ENCODE peak calls at places on chromosomes 12 and 14, in ten cellular contexts. C is breast epithelium; Q is suprapubic skin; H is thoracic aorta; E is IMR-90; S is upper lobe of right lung; N is heart right ventricle; Y is CD8-positive, alpha-beta T cell; L is ascending aorta; Z is testis. M is an unnamed sample.

GRCh38 chr14:84446250-84446649 is 1083.7 kb upstream of the FLRT2 start:
- DNase-seq in C (no peak), Q (no peak), H (no peak), E (no peak), S (no peak), N (no peak), Y (no peak), L (no peak), Z (no peak), M (no peak)

GRCh38 chr14:56569174-56569573 is 10.4 kb upstream of the TMEM260 start:
- DNase-seq in C (no peak), Q (no peak), H (no peak), E (no peak), S (no peak), N (no peak), Y (no peak), L (no peak), Z (no peak), M (no peak)

GRCh38 chr12:67472551-67472950 is 176.0 kb upstream of the DYRK2 start:
- DNase-seq in C (no peak), Q (no peak), H (no peak), E (no peak), S (no peak), N (no peak), Y (no peak), L (no peak), Z (no peak), M (peak; percentile 38)

GRCh38 chr14:89214221-89214965 is 202.6 kb downstream of the FOXN3 start:
- DNase-seq in C (peak; percentile 80), Q (peak; percentile 86), H (peak; percentile 73), E (no peak), S (peak; percentile 90), N (peak; percentile 63), Y (no peak), L (peak; percentile 57), Z (peak; percentile 78), M (peak; percentile 73)

GRCh38 chr12:45948546-45948945 is 41.8 kb downstream of the SCAF11 start:
- DNase-seq in C (no peak), Q (no peak), H (no peak), E (no peak), S (no peak), N (no peak), Y (no peak), L (no peak), Z (no peak), M (no peak)

GRCh38 chr14:68556253-68556652 is 236.6 kb downstream of the ZFP36L1 start:
- DNase-seq in C (no peak), Q (peak; percentile 21), H (no peak), E (no peak), S (no peak), N (no peak), Y (no peak), L (no peak), Z (no peak), M (no peak)

GRCh38 chr14:21589317-21589716 is 9.4 kb upstream of the OR10G3 start:
- DNase-seq in C (no peak), Q (no peak), H (no peak), E (no peak), S (no peak), N (no peak), Y (no peak), L (no peak), Z (no peak), M (no peak)

GRCh38 chr14:65142429-65142828 is 40.1 kb upstream of the MAX start:
- DNase-seq in C (no peak), Q (no peak), H (no peak), E (no peak), S (no peak), N (no peak), Y (no peak), L (no peak), Z (no peak), M (no peak)

GRCh38 chr12:89373772-89374572 is 21.7 kb upstream of the DUSP6 start:
- DNase-seq in C (peak; percentile 55), Q (no peak), H (no peak), E (peak; percentile 90), S (no peak), N (no peak), Y (no peak), L (no peak), Z (no peak), M (no peak)

GRCh38 chr12:112370868-112371510 is 11.2 kb downstream of the HECTD4 start:
- DNase-seq in C (no peak), Q (no peak), H (no peak), E (no peak), S (no peak), N (no peak), Y (no peak), L (no peak), Z (no peak), M (no peak)

GRCh38 chr14:69910871-69911270 is 31.7 kb downstream of the SMOC1 start:
- DNase-seq in C (no peak), Q (no peak), H (no peak), E (no peak), S (no peak), N (no peak), Y (no peak), L (no peak), Z (no peak), M (no peak)

GRCh38 chr14:23610090-23610814 is 25.9 kb upstream of the DHRS2 start:
- DNase-seq in C (no peak), Q (no peak), H (no peak), E (no peak), S (no peak), N (no peak), Y (no peak), L (no peak), Z (no peak), M (no peak)

GRCh38 chr14:105479438-105480164 is 5.0 kb downstream of the CRIP2 start:
- DNase-seq in C (no peak), Q (no peak), H (no peak), E (no peak), S (no peak), N (peak; percentile 26), Y (no peak), L (no peak), Z (no peak), M (no peak)

GRCh38 chr12:18581232-18581962 is 156.4 kb downstream of the PLCZ1 start:
- DNase-seq in C (no peak), Q (no peak), H (no peak), E (peak; percentile 63), S (no peak), N (no peak), Y (no peak), L (no peak), Z (no peak), M (no peak)

GRCh38 chr12:5748027-5748426 is 197.0 kb downstream of the ANO2 start:
- DNase-seq in C (no peak), Q (no peak), H (no peak), E (no peak), S (no peak), N (no peak), Y (no peak), L (no peak), Z (no peak), M (no peak)

DNA sequence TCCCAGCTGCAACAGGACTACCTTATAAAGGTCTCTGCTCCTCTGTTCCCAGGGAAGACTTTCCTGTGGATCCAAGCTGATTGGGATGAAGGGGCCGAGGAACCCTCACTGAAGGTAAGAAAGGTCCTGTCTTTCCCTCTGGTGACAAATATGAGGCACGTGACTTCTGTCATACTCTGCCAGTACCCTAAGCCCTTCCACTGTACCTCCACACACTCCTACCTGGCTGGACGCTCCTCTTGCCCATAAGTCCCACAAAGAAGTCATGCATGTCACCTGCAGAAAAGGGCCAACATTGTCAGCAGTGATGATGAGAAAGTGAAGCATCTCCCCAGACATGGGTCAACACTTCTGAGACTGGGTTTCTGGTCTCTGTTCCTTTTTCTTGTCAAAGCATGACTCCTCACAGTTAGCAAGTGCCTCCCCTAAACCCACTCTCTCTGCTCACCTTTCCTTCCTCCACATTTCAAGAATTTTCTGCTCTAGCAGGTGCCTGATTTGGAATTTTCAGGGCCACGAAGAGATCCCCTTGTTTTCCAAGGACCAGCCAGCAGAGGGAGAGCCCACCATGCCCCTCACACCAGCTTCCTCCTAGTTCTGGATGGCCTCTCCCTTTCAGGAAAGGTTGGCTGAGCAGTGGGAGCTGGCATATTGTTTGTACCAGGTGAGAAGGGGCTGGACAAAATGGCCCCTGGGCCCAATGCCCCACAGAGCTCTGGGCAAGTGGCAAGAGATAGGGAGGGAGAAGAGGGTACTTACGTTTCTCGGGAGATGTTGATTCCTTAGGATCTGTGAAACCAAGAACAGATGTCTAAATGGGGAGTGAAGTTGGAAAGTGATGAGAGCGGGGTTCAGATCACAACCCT is 3.5 kb downstream of the TAC3 start:
- DNase-seq in C (no peak), Q (no peak), H (no peak), E (no peak), S (no peak), N (no peak), Y (no peak), L (no peak), Z (no peak), M (no peak)
- TF ChIP-seq CTCF in C (no peak), Q (no peak), H (no peak), E (no peak), S (no peak), N (no peak), Y (no peak), L (no peak), Z (no peak), M (no peak)

GRCh38 chr12:11710431-11710830 is 61.0 kb downstream of the ETV6 start:
- DNase-seq in C (no peak), Q (no peak), H (no peak), E (no peak), S (no peak), N (no peak), Y (no peak), L (no peak), Z (no peak), M (no peak)
- H3K4me1 ChIP-seq in C (peaks cover 8% of the 10 kb centered on the region), Q (peaks cover 34% of the 10 kb centered on the region), H (peaks cover 70% of the 10 kb centered on the region), E (peaks cover 27% of the 10 kb centered on the region), S (peaks cover 30% of the 10 kb centered on the region), N (peaks cover 31% of the 10 kb centered on the region), Y (no peaks in the 10 kb centered on the region), L (peaks cover 45% of the 10 kb centered on the region), Z (peaks cover 23% of the 10 kb centered on the region), M (peaks cover 80% of the 10 kb centered on the region)

DNA sequence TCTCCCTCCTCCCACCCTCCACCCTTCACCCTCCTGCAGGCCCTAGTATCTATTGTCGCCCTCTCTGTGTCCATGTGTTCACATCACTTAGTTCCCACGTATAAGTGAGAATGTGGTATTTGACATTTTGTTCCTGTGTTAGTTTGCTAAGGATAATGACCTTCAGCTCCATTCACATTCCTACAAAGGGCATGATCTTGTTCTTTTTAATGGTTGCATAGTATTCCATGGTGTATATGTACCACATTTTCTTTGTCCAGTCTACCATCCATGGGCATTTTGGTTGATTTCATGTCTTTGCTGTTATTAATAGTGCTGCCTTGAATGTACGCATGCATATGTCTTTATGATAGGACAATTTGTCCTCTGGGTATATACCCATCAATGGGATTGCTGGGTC is 29.6 kb downstream of the C12orf71 start:
- DNase-seq in C (no peak), Q (no peak), H (no peak), E (no peak), S (no peak), N (no peak), Y (no peak), L (no peak), Z (no peak), M (no peak)
- H3K36me3 ChIP-seq in C (no peaks in the 10 kb centered on the region), Q (no peaks in the 10 kb centered on the region), H (no peaks in the 10 kb centered on the region), E (no peaks in the 10 kb centered on the region), S (no peaks in the 10 kb centered on the region), N (no peaks in the 10 kb centered on the region), Y (no peaks in the 10 kb centered on the region), L (no peaks in the 10 kb centered on the region), Z (no peaks in the 10 kb centered on the region), M (no peaks in the 10 kb centered on the region)

DNA sequence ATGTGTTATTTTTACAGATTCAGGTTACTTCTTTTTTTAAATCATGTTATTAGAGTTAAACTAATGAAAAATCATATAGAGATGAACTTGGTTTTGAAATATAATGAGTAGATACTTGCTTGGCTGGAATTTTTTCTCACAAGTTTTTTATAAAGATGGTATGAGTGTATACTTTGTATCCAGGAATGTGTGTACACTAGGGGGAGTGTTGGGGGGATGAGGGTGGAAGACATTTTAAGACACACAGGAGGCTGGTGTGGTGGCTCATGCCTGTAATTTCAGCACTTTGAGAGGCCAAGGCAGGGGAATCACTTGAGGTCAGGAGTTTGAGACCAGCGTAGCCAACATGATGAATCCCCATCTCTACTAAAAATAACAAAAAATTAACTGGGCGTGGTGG is 23.2 kb downstream of the PPM1A start:
- DNase-seq in C (no peak), Q (no peak), H (no peak), E (no peak), S (no peak), N (no peak), Y (no peak), L (no peak), Z (no peak), M (no peak)
- TF ChIP-seq CTCF in C (no peak), Q (no peak), H (no peak), E (no peak), S (no peak), N (no peak), Y (no peak), L (no peak), Z (no peak), M (no peak)